ENCODE peak calls at places on chromosomes 7 and 10, in eight cellular contexts. Q is activated naive CD8-positive, alpha-beta T cell treated with anti-CD3 and anti-CD28 coated beads for 36 hours; P is colonic mucosa; X is aorta; K is left colon; S is AG09309; U is astrocyte; F is ACHN. N is an unnamed sample.

GRCh38 chr10:104582604-104582951 is 58.5 kb upstream of the SORCS3 start:
- DNase-seq in Q (peak), P (no peak), X (no peak), K (no peak), S (no peak), U (peak), F (no peak), N (no peak)

GRCh38 chr10:123154092-123154942 is at the start of gene BUB3:
- DNase-seq in Q (peak), P (peak), X (peak), K (peak), S (peak), U (peak), F (peak), N (peak)

GRCh38 chr7:84675633-84676034 is 481.0 kb upstream of the SEMA3A start:
- DNase-seq in Q (no peak), P (no peak), X (no peak), K (no peak), S (no peak), U (peak), F (no peak), N (peak)

GRCh38 chr10:50635286-50635685 is 11.5 kb upstream of the SGMS1 start:
- DNase-seq in Q (no peak), P (no peak), X (no peak), K (no peak), S (peak), U (peak), F (no peak), N (no peak)

GRCh38 chr10:80462986-80463741 is 9.1 kb downstream of the TSPAN14 start:
- DNase-seq in Q (no peak), P (no peak), X (no peak), K (no peak), S (no peak), U (peak), F (no peak), N (peak)

GRCh38 chr10:123614888-123615287 is 51.3 kb upstream of the GPR26 start:
- DNase-seq in Q (peak), P (peak), X (peak), K (peak), S (no peak), U (peak), F (peak), N (peak)

GRCh38 chr10:114967071-114967470 is 29.1 kb downstream of the TRUB1 start:
- DNase-seq in Q (no peak), P (no peak), X (no peak), K (no peak), S (no peak), U (peak), F (no peak), N (peak)

GRCh38 chr7:114478384-114478783 is 63.8 kb downstream of the FOXP2 start:
- DNase-seq in Q (no peak), P (no peak), X (no peak), K (no peak), S (no peak), U (no peak), F (no peak), N (no peak)

GRCh38 chr7:41900034-41900433 is 197.1 kb upstream of the INHBA start:
- DNase-seq in Q (no peak), P (no peak), X (no peak), K (no peak), S (no peak), U (no peak), F (no peak), N (no peak)

GRCh38 chr10:117130862-117131389 is 7.1 kb downstream of the VAX1 start:
- DNase-seq in Q (no peak), P (no peak), X (no peak), K (no peak), S (no peak), U (no peak), F (no peak), N (no peak)

GRCh38 chr7:151801782-151802468 is 75.0 kb downstream of the PRKAG2 start:
- DNase-seq in Q (no peak), P (peak), X (peak), K (no peak), S (no peak), U (no peak), F (no peak), N (no peak)

GRCh38 chr7:135801877-135802276 is 53.3 kb upstream of the FAM180A start:
- DNase-seq in Q (no peak), P (no peak), X (no peak), K (no peak), S (no peak), U (no peak), F (no peak), N (no peak)

GRCh38 chr10:11086177-11086576 is 68.5 kb downstream of the CELF2 start:
- DNase-seq in Q (no peak), P (no peak), X (no peak), K (no peak), S (no peak), U (no peak), F (no peak), N (no peak)

GRCh38 chr10:48626986-48627731 is 22.3 kb upstream of the ARHGAP22 start:
- DNase-seq in Q (no peak), P (no peak), X (no peak), K (no peak), S (no peak), U (no peak), F (peak), N (no peak)

GRCh38 chr7:32516551-32517082 is 21.3 kb downstream of the AVL9 start:
- DNase-seq in Q (no peak), P (peak), X (no peak), K (peak), S (no peak), U (peak), F (no peak), N (no peak)

GRCh38 chr10:100043796-100044195 is 34.0 kb upstream of the DNMBP start:
- DNase-seq in Q (no peak), P (no peak), X (peak), K (no peak), S (no peak), U (no peak), F (no peak), N (no peak)

GRCh38 chr10:68537796-68538195 is 10.5 kb upstream of the SLC25A16 start:
- DNase-seq in Q (no peak), P (no peak), X (no peak), K (no peak), S (no peak), U (no peak), F (no peak), N (no peak)

GRCh38 chr7:73547841-73548240 is 9.6 kb downstream of the BCL7B start:
- DNase-seq in Q (no peak), P (no peak), X (no peak), K (no peak), S (no peak), U (no peak), F (no peak), N (no peak)

GRCh38 chr7:101984141-101984879 is 166.9 kb downstream of the CUX1 start:
- DNase-seq in Q (no peak), P (peak), X (no peak), K (peak), S (no peak), U (no peak), F (no peak), N (no peak)

GRCh38 chr7:125089171-125089570 is 159.5 kb upstream of the POT1 start:
- DNase-seq in Q (no peak), P (no peak), X (no peak), K (no peak), S (no peak), U (no peak), F (no peak), N (no peak)

N was measured in OCI-M1.